ENCODE peak calls at places on chromosome 14, in five cellular contexts. R, L, E, C and P are unnamed samples.

GRCh38 chr14:74620497-74620921 is 8.5 kb upstream of the LTBP2 start:
- DNase-seq in R (peak), L (peak), E (peak), C (no peak), P (peak)

GRCh38 chr14:35766700-35767082 is 42.4 kb downstream of the RALGAPA1 start:
- DNase-seq in R (peak), L (peak), E (peak), C (no peak), P (peak)

GRCh38 chr14:61561144-61561543 is 134.2 kb upstream of the HIF1A start:
- DNase-seq in R (peak), L (no peak), E (no peak), C (no peak), P (no peak)

GRCh38 chr14:58920230-58920629 is 268.2 kb upstream of the DAAM1 start:
- DNase-seq in R (no peak), L (no peak), E (no peak), C (no peak), P (no peak)

GRCh38 chr14:45251912-45252311 is 1.1 kb downstream of the MIS18BP1 start:
- DNase-seq in R (peak), L (no peak), E (no peak), C (no peak), P (no peak)

GRCh38 chr14:88040141-88040540 is 35.2 kb downstream of the GPR65 start:
- DNase-seq in R (no peak), L (no peak), E (no peak), C (no peak), P (no peak)

GRCh38 chr14:65179918-65180724 is 77.8 kb upstream of the MAX start:
- DNase-seq in R (peak), L (no peak), E (peak), C (no peak), P (no peak)

GRCh38 chr14:95463173-95463901 is 53.1 kb downstream of the SYNE3 start:
- DNase-seq in R (no peak), L (peak), E (peak), C (peak), P (peak)

GRCh38 chr14:51978566-51979398 is 10.6 kb upstream of the RTRAF start:
- DNase-seq in R (peak), L (peak), E (peak), C (peak), P (peak)

GRCh38 chr14:98907981-98908544 is 363.9 kb downstream of the BCL11B start:
- DNase-seq in R (no peak), L (no peak), E (no peak), C (no peak), P (no peak)

GRCh38 chr14:89616425-89617141 is 199.6 kb upstream of the FOXN3 start:
- DNase-seq in R (peak), L (peak), E (peak), C (no peak), P (peak)

GRCh38 chr14:77003960-77004710 is 24.4 kb downstream of the IRF2BPL start:
- DNase-seq in R (peak), L (no peak), E (no peak), C (no peak), P (no peak)

GRCh38 chr14:59333668-59334067 is 131.5 kb downstream of the GPR135 start:
- DNase-seq in R (peak), L (no peak), E (no peak), C (no peak), P (no peak)

GRCh38 chr14:60915781-60916180 is 65.1 kb downstream of the TRMT5 start:
- DNase-seq in R (no peak), L (no peak), E (no peak), C (no peak), P (no peak)

GRCh38 chr14:61585598-61586538 is 109.4 kb upstream of the HIF1A start:
- DNase-seq in R (peak), L (no peak), E (no peak), C (no peak), P (no peak)

GRCh38 chr14:90344285-90344684 is 12.5 kb upstream of the NRDE2 start:
- DNase-seq in R (no peak), L (no peak), E (no peak), C (no peak), P (no peak)

GRCh38 chr14:90642239-90642717 is 174.0 kb downstream of the TTC7B start:
- DNase-seq in R (no peak), L (no peak), E (no peak), C (no peak), P (no peak)

GRCh38 chr14:69797573-69798338 is 715 bp upstream of the SLC10A1 start:
- DNase-seq in R (no peak), L (no peak), E (no peak), C (no peak), P (no peak)

GRCh38 chr14:101075801-101076413 is 172.4 kb upstream of the RTL1 start:
- DNase-seq in R (no peak), L (no peak), E (no peak), C (peak), P (peak)

GRCh38 chr14:91280129-91280528 is 35.6 kb upstream of the GPR68 start:
- DNase-seq in R (no peak), L (no peak), E (no peak), C (no peak), P (no peak)